ENCODE peak calls at places on chromosomes 2 and 18, in seven cellular contexts. O is renal cortical epithelial cell; C is nucleus accumbens; M is iris pigment epithelial cell; P is IMR-90; A is activated T-helper 1 cell treated with anti-CD3 and anti-CD28 coated beads, Interleukin-12 subunit alpha, Interleukin-12 subunit beta, Interleukin-2, Interleukin-4 antibody, amounts not matched to agents 30 ng/mL and 10 ng/mL and 1 ng/mL, durations not matched to agents 14 hours and 24 hours and 36 hours; F is stimulated activated CD4-positive, alpha-beta T cell treated with anti-CD3 and anti-CD28 coated beads, Interleukin-4, amount 100 ng/mL, for 1 hour. Y is an unnamed sample.

GRCh38 chr2:153871231-153872221 is at the start of gene GALNT13:
- DNase-seq in F (no peak), O (peak), A (no peak), P (no peak), C (peak), M (peak), Y (peak)

GRCh38 chr18:6569813-6570212 is 155.1 kb upstream of the L3MBTL4 start:
- DNase-seq in C (no peak), P (no peak), A (no peak), O (no peak), F (no peak), M (no peak), Y (no peak)

GRCh38 chr2:98734823-98735260 is 3.9 kb upstream of the MGAT4A start:
- DNase-seq in M (no peak), F (no peak), C (no peak), P (no peak), A (no peak), O (no peak), Y (no peak)

GRCh38 chr18:12231986-12232385 is 22.2 kb upstream of the CIDEA start:
- DNase-seq in F (no peak), M (no peak), C (no peak), P (no peak), A (no peak), O (no peak), Y (no peak)

GRCh38 chr2:218465987-218466633 is 47.2 kb downstream of the VIL1 start:
- DNase-seq in F (no peak), P (peak), A (no peak), M (peak), C (no peak), O (peak), Y (peak)

GRCh38 chr2:53450885-53451284 is 316.7 kb upstream of the CHAC2 start:
- DNase-seq in O (no peak), C (no peak), A (no peak), M (no peak), F (no peak), P (no peak), Y (no peak)

GRCh38 chr18:37501136-37501535 is 64.5 kb downstream of the CELF4 start:
- DNase-seq in O (peak), P (no peak), M (no peak), A (no peak), C (no peak), F (no peak), Y (no peak)

GRCh38 chr2:124024491-124025348 is at the start of gene CNTNAP5:
- DNase-seq in O (no peak), P (no peak), F (no peak), C (no peak), M (peak), A (no peak), Y (peak)

GRCh38 chr18:59454909-59455727 is 96.1 kb upstream of the LMAN1 start:
- DNase-seq in O (no peak), M (no peak), P (no peak), C (no peak), F (no peak), A (no peak), Y (no peak)

GRCh38 chr2:54941248-54941984 is 108.8 kb downstream of the RTN4 start:
- DNase-seq in A (no peak), O (no peak), P (no peak), C (no peak), F (no peak), M (no peak), Y (no peak)

GRCh38 chr2:68698567-68699377 is 35.8 kb upstream of the ARHGAP25 start:
- DNase-seq in C (no peak), F (no peak), M (no peak), A (no peak), P (no peak), O (no peak), Y (no peak)

GRCh38 chr2:62354771-62355550 is 151.0 kb downstream of the TMEM17 start:
- DNase-seq in C (no peak), F (no peak), A (no peak), P (no peak), O (no peak), M (no peak), Y (peak)

GRCh38 chr2:182372661-182373060 is 54.2 kb downstream of the PDE1A start:
- DNase-seq in O (peak), C (no peak), P (peak), A (no peak), M (peak), F (no peak), Y (peak)

GRCh38 chr18:68456985-68457384 is 257.9 kb downstream of the TMX3 start:
- DNase-seq in O (no peak), F (no peak), P (peak), C (no peak), M (no peak), A (no peak), Y (no peak)

GRCh38 chr2:159140070-159140774 is 146.3 kb downstream of the WDSUB1 start:
- DNase-seq in F (no peak), A (no peak), M (peak), P (peak), C (no peak), O (no peak), Y (peak)

GRCh38 chr2:225916692-225917091 is 517.2 kb downstream of the NYAP2 start:
- DNase-seq in A (no peak), F (no peak), P (no peak), M (no peak), O (no peak), C (no peak), Y (no peak)

GRCh38 chr2:99862566-99862965 is 279.8 kb downstream of the AFF3 start:
- DNase-seq in A (no peak), O (no peak), C (no peak), P (no peak), F (no peak), M (no peak), Y (no peak)

GRCh38 chr2:119012345-119013301 is 70.6 kb downstream of the MARCO start:
- DNase-seq in F (no peak), C (no peak), O (no peak), M (no peak), A (no peak), P (no peak), Y (no peak)

GRCh38 chr2:74201596-74201995 is 3.2 kb downstream of the MTHFD2 start:
- DNase-seq in O (no peak), A (no peak), C (no peak), M (peak), F (no peak), P (peak), Y (peak)

GRCh38 chr2:238913931-238914647 is 66.2 kb downstream of the TWIST2 start:
- DNase-seq in P (no peak), O (no peak), M (no peak), A (no peak), F (no peak), C (no peak), Y (peak)

GRCh38 chr2:37670378-37671012 is 947 bp downstream of the CDC42EP3 start:
- DNase-seq in A (no peak), M (peak), F (no peak), C (no peak), P (no peak), O (no peak), Y (no peak)

GRCh38 chr2:1681323-1682310 is 62.7 kb downstream of the PXDN start:
- DNase-seq in C (no peak), F (no peak), P (no peak), M (no peak), A (no peak), O (no peak), Y (no peak)

GRCh38 chr2:70473101-70473722 is 80.4 kb downstream of the TGFA start:
- DNase-seq in M (no peak), C (no peak), A (no peak), O (no peak), F (no peak), P (no peak), Y (no peak)

GRCh38 chr2:75221872-75222271 is 22.6 kb upstream of the TACR1 start:
- DNase-seq in P (peak), A (no peak), F (no peak), M (peak), O (no peak), C (no peak), Y (peak)

GRCh38 chr2:46737577-46737976 is 178.0 kb downstream of the MCFD2 start:
- DNase-seq in C (no peak), P (peak), A (no peak), F (no peak), M (peak), O (peak), Y (peak)

GRCh38 chr2:39837856-39838453 is 58.9 kb upstream of the THUMPD2 start:
- DNase-seq in F (no peak), M (peak), A (no peak), C (no peak), P (peak), O (peak), Y (peak)

GRCh38 chr18:78915446-78916008 is 64.1 kb upstream of the SALL3 start:
- DNase-seq in C (no peak), M (no peak), A (no peak), F (no peak), P (no peak), O (no peak), Y (no peak)

GRCh38 chr2:60885683-60886082 is 4.3 kb downstream of the REL start:
- DNase-seq in P (no peak), O (peak), C (no peak), A (no peak), M (no peak), F (no peak), Y (no peak)

GRCh38 chr18:55090566-55091187 is 131.4 kb upstream of the CCDC68 start:
- DNase-seq in A (no peak), O (no peak), M (peak), P (peak), F (no peak), C (no peak), Y (no peak)

GRCh38 chr18:31722369-31722957 is 38.1 kb upstream of the B4GALT6 start:
- DNase-seq in F (peak), C (peak), M (peak), A (peak), O (peak), P (peak), Y (peak)

GRCh38 chr2:86107031-86107430 is 996 bp downstream of the PTCD3 start:
- DNase-seq in O (peak), F (no peak), P (no peak), A (no peak), C (no peak), M (peak), Y (peak)

GRCh38 chr2:64610456-64610855 is 43.3 kb downstream of the SERTAD2 start:
- DNase-seq in A (no peak), C (no peak), F (no peak), M (no peak), O (no peak), P (no peak), Y (no peak)

GRCh38 chr2:205546417-205546816 is 135.9 kb upstream of the NRP2 start:
- DNase-seq in O (no peak), C (no peak), F (no peak), M (no peak), A (no peak), P (no peak), Y (no peak)

GRCh38 chr2:38127277-38127676 is 51.3 kb upstream of the CYP1B1 start:
- DNase-seq in P (no peak), A (no peak), O (no peak), F (no peak), C (no peak), M (no peak), Y (no peak)

GRCh38 chr2:95264626-95265025 is 9.6 kb upstream of the PROM2 start:
- DNase-seq in F (no peak), M (no peak), P (no peak), C (no peak), A (no peak), O (no peak), Y (no peak)

GRCh38 chr18:13915973-13916372 is 637 bp upstream of the MC2R start:
- DNase-seq in P (no peak), A (no peak), M (no peak), F (no peak), C (no peak), O (no peak), Y (no peak)

GRCh38 chr2:36361396-36361795 is 5.8 kb downstream of the CRIM1 start:
- DNase-seq in O (no peak), P (no peak), M (peak), C (no peak), F (no peak), A (no peak), Y (peak)

Y was measured in fibroblast of mammary gland.